ENCODE peak calls at places on chromosomes 16 and 17, in seven cellular contexts. V is Peyer's patch; J is tibial artery; F is upper lobe of left lung; Z is CD8-positive, alpha-beta T cell; B is breast epithelium; T is amniotic stem cell. C is an unnamed sample.

GRCh38 chr17:80442764-80443163 is 27.8 kb downstream of the ENDOV start:
- DNase-seq in Z (no peak), F (no peak), J (no peak), V (no peak), T (no peak), B (no peak), C (no peak)

GRCh38 chr16:2585651-2586081 is 47.8 kb downstream of the PDPK1 start:
- DNase-seq in Z (no peak), B (peak), J (no peak), T (no peak), F (no peak), V (no peak), C (no peak)

GRCh38 chr16:27111486-27111885 is 44.8 kb downstream of the C16orf82 start:
- DNase-seq in J (peak), B (peak), F (no peak), V (no peak), T (no peak), Z (no peak), C (no peak)

GRCh38 chr17:82235775-82236141 is 6.9 kb downstream of the SLC16A3 start:
- DNase-seq in B (no peak), Z (no peak), F (no peak), T (no peak), J (no peak), V (no peak), C (no peak)

GRCh38 chr17:3603119-3603869 is 5.9 kb downstream of the TRPV1 start:
- DNase-seq in F (no peak), J (no peak), Z (no peak), T (no peak), V (no peak), B (no peak), C (no peak)

GRCh38 chr17:65514541-65514940 is 46.9 kb downstream of the AXIN2 start:
- DNase-seq in T (no peak), V (no peak), J (peak), Z (no peak), F (no peak), B (no peak), C (no peak)

GRCh38 chr16:49748322-49748721 is 107.6 kb downstream of the ZNF423 start:
- DNase-seq in B (no peak), J (no peak), F (no peak), V (no peak), Z (no peak), T (no peak), C (no peak)

GRCh38 chr17:7774037-7774659 is 56.6 kb downstream of the DNAH2 start:
- DNase-seq in Z (no peak), T (no peak), J (no peak), F (peak), V (no peak), B (no peak), C (no peak)

GRCh38 chr17:58331815-58332719 is 3.5 kb upstream of the TSPOAP1 start:
- DNase-seq in F (peak), B (no peak), T (no peak), V (peak), Z (peak), J (peak), C (peak)

GRCh38 chr17:4304417-4305027 is 40.7 kb upstream of the ANKFY1 start:
- DNase-seq in J (no peak), Z (peak), V (peak), F (no peak), T (no peak), B (no peak), C (peak)

GRCh38 chr16:51012396-51012795 is 138.7 kb downstream of the SALL1 start:
- DNase-seq in T (no peak), Z (no peak), B (no peak), V (no peak), F (no peak), J (no peak), C (no peak)

GRCh38 chr17:49565948-49566491 is 9.7 kb upstream of the NXPH3 start:
- DNase-seq in F (peak), J (peak), V (peak), Z (no peak), T (no peak), B (peak), C (no peak)

GRCh38 chr17:77681820-77682219 is 276.7 kb upstream of the TNRC6C start:
- DNase-seq in F (no peak), Z (no peak), V (no peak), T (no peak), B (no peak), J (peak), C (no peak)

GRCh38 chr17:1645207-1646171 is at the start of gene SCARF1:
- DNase-seq in V (no peak), Z (no peak), F (peak), B (no peak), T (no peak), J (no peak), C (no peak)

GRCh38 chr17:13503526-13503925 is 98.2 kb downstream of the HS3ST3A1 start:
- DNase-seq in V (no peak), B (no peak), Z (no peak), J (no peak), T (no peak), F (no peak), C (no peak)

GRCh38 chr16:88282221-88283041 is 100.3 kb upstream of the ZNF469 start:
- DNase-seq in J (no peak), B (no peak), F (no peak), T (no peak), Z (no peak), V (no peak), C (no peak)

GRCh38 chr17:65554568-65555223 is 6.8 kb downstream of the AXIN2 start:
- DNase-seq in T (no peak), Z (no peak), F (peak), B (no peak), J (no peak), V (no peak), C (no peak)

GRCh38 chr16:55297910-55298175 is 26.2 kb upstream of the IRX6 start:
- DNase-seq in F (no peak), J (no peak), B (no peak), T (no peak), Z (no peak), V (no peak), C (no peak)

GRCh38 chr16:82294874-82295273 is 124.8 kb upstream of the MPHOSPH6 start:
- DNase-seq in V (no peak), B (no peak), J (no peak), Z (no peak), T (no peak), F (no peak), C (no peak)

C was measured in CD4-positive, alpha-beta T cell.